ENCODE peak calls at places on chromosome 7, in four cellular contexts. One of them, this sample, is unnamed.

GRCh38 chr7:5284304-5285281 is 1.9 kb downstream of the SLC29A4 start:
- DNase-seq in IMR-90: no peak
- DNase-seq in mesendoderm: peak
- DNase-seq in H1: peak
- DNase-seq in this sample: peak

GRCh38 chr7:143041346-143041745 is 10.8 kb upstream of the OR6V1 start:
- DNase-seq in IMR-90: no peak
- DNase-seq in mesendoderm: no peak
- DNase-seq in H1: no peak
- DNase-seq in this sample: no peak

GRCh38 chr7:141221007-141221612 is 147.2 kb downstream of the TMEM178B start:
- DNase-seq in IMR-90: no peak
- DNase-seq in mesendoderm: peak
- DNase-seq in H1: no peak
- DNase-seq in this sample: no peak

GRCh38 chr7:7639847-7640220 is 718 bp upstream of the UMAD1 start:
- DNase-seq in IMR-90: peak
- DNase-seq in mesendoderm: no peak
- DNase-seq in H1: no peak
- DNase-seq in this sample: no peak

GRCh38 chr7:26306770-26307169 is 15.1 kb downstream of the SNX10 start:
- DNase-seq in IMR-90: no peak
- DNase-seq in mesendoderm: peak
- DNase-seq in H1: no peak
- DNase-seq in this sample: no peak

GRCh38 chr7:10469476-10469875 is 504.2 kb upstream of the PHF14 start:
- DNase-seq in IMR-90: no peak
- DNase-seq in mesendoderm: no peak
- DNase-seq in H1: no peak
- DNase-seq in this sample: no peak

GRCh38 chr7:28296571-28297483 is 115.5 kb upstream of the CREB5 start:
- DNase-seq in IMR-90: peak
- DNase-seq in mesendoderm: peak
- DNase-seq in H1: peak
- DNase-seq in this sample: peak

GRCh38 chr7:132276986-132277716 is 299.1 kb downstream of the PLXNA4 start:
- DNase-seq in IMR-90: peak
- DNase-seq in mesendoderm: no peak
- DNase-seq in H1: no peak
- DNase-seq in this sample: no peak

GRCh38 chr7:84191842-84192241 is 2.7 kb downstream of the SEMA3A start:
- DNase-seq in IMR-90: peak
- DNase-seq in mesendoderm: no peak
- DNase-seq in H1: no peak
- DNase-seq in this sample: no peak

GRCh38 chr7:155773531-155773930 is 38.7 kb downstream of the SHH start:
- DNase-seq in IMR-90: no peak
- DNase-seq in mesendoderm: no peak
- DNase-seq in H1: no peak
- DNase-seq in this sample: no peak

GRCh38 chr7:105321754-105322455 is 66.8 kb downstream of the SRPK2 start:
- DNase-seq in IMR-90: no peak
- DNase-seq in mesendoderm: no peak
- DNase-seq in H1: no peak
- DNase-seq in this sample: no peak

GRCh38 chr7:52233248-52233647 is 802.2 kb upstream of the POM121L12 start:
- DNase-seq in IMR-90: no peak
- DNase-seq in mesendoderm: no peak
- DNase-seq in H1: no peak
- DNase-seq in this sample: no peak

GRCh38 chr7:13910805-13911551 is 78.5 kb downstream of the ETV1 start:
- DNase-seq in IMR-90: no peak
- DNase-seq in mesendoderm: no peak
- DNase-seq in H1: no peak
- DNase-seq in this sample: no peak

GRCh38 chr7:10239643-10240345 is 733.9 kb upstream of the PHF14 start:
- DNase-seq in IMR-90: no peak
- DNase-seq in mesendoderm: no peak
- DNase-seq in H1: no peak
- DNase-seq in this sample: no peak

GRCh38 chr7:140571537-140572122 is 69.0 kb downstream of the DENND2A start:
- DNase-seq in IMR-90: peak
- DNase-seq in mesendoderm: no peak
- DNase-seq in H1: no peak
- DNase-seq in this sample: no peak

GRCh38 chr7:55065511-55066229 is 46.9 kb downstream of the EGFR start:
- DNase-seq in IMR-90: peak
- DNase-seq in mesendoderm: peak
- DNase-seq in H1: no peak
- DNase-seq in this sample: peak

GRCh38 chr7:101133621-101134398 is 6.9 kb downstream of the SERPINE1 start:
- DNase-seq in IMR-90: peak
- DNase-seq in mesendoderm: no peak
- DNase-seq in H1: no peak
- DNase-seq in this sample: no peak

GRCh38 chr7:11228515-11228914 is 254.8 kb downstream of the PHF14 start:
- DNase-seq in IMR-90: no peak
- DNase-seq in mesendoderm: no peak
- DNase-seq in H1: no peak
- DNase-seq in this sample: no peak

GRCh38 chr7:137363683-137364082 is 20.1 kb upstream of the PTN start:
- DNase-seq in IMR-90: no peak
- DNase-seq in mesendoderm: no peak
- DNase-seq in H1: no peak
- DNase-seq in this sample: no peak

GRCh38 chr7:85126383-85126782 is 60.5 kb downstream of the SEMA3D start:
- DNase-seq in IMR-90: no peak
- DNase-seq in mesendoderm: no peak
- DNase-seq in H1: no peak
- DNase-seq in this sample: no peak

GRCh38 chr7:76011437-76011836 is 17.0 kb upstream of the TMEM120A start:
- DNase-seq in IMR-90: peak
- DNase-seq in mesendoderm: no peak
- DNase-seq in H1: no peak
- DNase-seq in this sample: no peak

GRCh38 chr7:1060315-1061080 is 16.2 kb downstream of the GPR146 start:
- DNase-seq in IMR-90: no peak
- DNase-seq in mesendoderm: peak
- DNase-seq in H1: no peak
- DNase-seq in this sample: peak

GRCh38 chr7:1058821-1059199 is 14.5 kb downstream of the GPR146 start:
- DNase-seq in IMR-90: peak
- DNase-seq in mesendoderm: no peak
- DNase-seq in H1: no peak
- DNase-seq in this sample: no peak

GRCh38 chr7:1061180-1061579 is 16.8 kb downstream of the GPR146 start:
- DNase-seq in IMR-90: no peak
- DNase-seq in mesendoderm: no peak
- DNase-seq in H1: no peak
- DNase-seq in this sample: no peak

GRCh38 chr7:1058311-1058710 is 14.0 kb downstream of the GPR146 start:
- DNase-seq in IMR-90: no peak
- DNase-seq in mesendoderm: no peak
- DNase-seq in H1: no peak
- DNase-seq in this sample: no peak

GRCh38 chr7:1059200-1060091 is 15.1 kb downstream of the GPR146 start:
- DNase-seq in IMR-90: no peak
- DNase-seq in mesendoderm: peak
- DNase-seq in H1: peak
- DNase-seq in this sample: peak
- H3K56ac ChIP-seq in IMR-90: no peak
- H3K56ac ChIP-seq in mesendoderm: no peak
- H3K56ac ChIP-seq in H1: no peak
- H3K56ac ChIP-seq in this sample: no peak

DNA sequence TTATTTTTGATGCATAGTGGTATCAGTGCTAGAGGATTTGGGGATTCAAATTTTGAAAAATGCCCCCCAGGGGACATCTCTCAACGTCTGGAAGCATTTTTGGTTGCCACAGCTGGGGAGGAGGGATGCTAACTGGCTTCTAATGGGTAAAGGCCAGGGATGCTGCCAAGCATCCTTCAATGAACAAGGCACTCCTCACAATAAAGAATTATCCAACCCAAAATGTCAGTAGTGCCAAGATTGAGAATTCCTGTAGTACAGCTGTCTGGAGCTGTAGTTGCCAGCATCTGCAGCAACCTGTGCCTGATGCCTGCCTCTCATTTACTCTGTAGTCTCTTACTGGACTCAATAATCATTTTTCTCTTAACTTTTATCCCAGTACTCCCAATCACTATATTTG is 53.5 kb downstream of the SEPTIN7 start:
- DNase-seq in IMR-90: no peak
- DNase-seq in mesendoderm: no peak
- DNase-seq in H1: no peak
- DNase-seq in this sample: no peak
- H3K4ac ChIP-seq in IMR-90: no peak
- H3K4ac ChIP-seq in mesendoderm: no peak
- H3K4ac ChIP-seq in H1: no peak
- H3K4ac ChIP-seq in this sample: no peak

GRCh38 chr7:41431671-41432070 is 271.2 kb downstream of the INHBA start:
- DNase-seq in IMR-90: no peak
- DNase-seq in mesendoderm: no peak
- DNase-seq in H1: no peak
- DNase-seq in this sample: no peak
- H3K56ac ChIP-seq in IMR-90: no peak
- H3K56ac ChIP-seq in mesendoderm: no peak
- H3K56ac ChIP-seq in H1: no peak
- H3K56ac ChIP-seq in this sample: no peak

GRCh38 chr7:17380696-17381662 is 82.5 kb downstream of the AHR start:
- DNase-seq in IMR-90: peak
- DNase-seq in mesendoderm: no peak
- DNase-seq in H1: no peak
- DNase-seq in this sample: no peak

GRCh38 chr7:17390392-17390791 is 91.9 kb downstream of the AHR start:
- DNase-seq in IMR-90: no peak
- DNase-seq in mesendoderm: no peak
- DNase-seq in H1: no peak
- DNase-seq in this sample: no peak

GRCh38 chr7:17384400-17384799 is 85.9 kb downstream of the AHR start:
- DNase-seq in IMR-90: no peak
- DNase-seq in mesendoderm: peak
- DNase-seq in H1: no peak
- DNase-seq in this sample: no peak

GRCh38 chr7:17385612-17386011 is 87.2 kb downstream of the AHR start:
- DNase-seq in IMR-90: no peak
- DNase-seq in mesendoderm: no peak
- DNase-seq in H1: no peak
- DNase-seq in this sample: no peak
- H3K4ac ChIP-seq in IMR-90: no peak
- H3K4ac ChIP-seq in mesendoderm: no peak
- H3K4ac ChIP-seq in H1: no peak
- H3K4ac ChIP-seq in this sample: no peak

DNA sequence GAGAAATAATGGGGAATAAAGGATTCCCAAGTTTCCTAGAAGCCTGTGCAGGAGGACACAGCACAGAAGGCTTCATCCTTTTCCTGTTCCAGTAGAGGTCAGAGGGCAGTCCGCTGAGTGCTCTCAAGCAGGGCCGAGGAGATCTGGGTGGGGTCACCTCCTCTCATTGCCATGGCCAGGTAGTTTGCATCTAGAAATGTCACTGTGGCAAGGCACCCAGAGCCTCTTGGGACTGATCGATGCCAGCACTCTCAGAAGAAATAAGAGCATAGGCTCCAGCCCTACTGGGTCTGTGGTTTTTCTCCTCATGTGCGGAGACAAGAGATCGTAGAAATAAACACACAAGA is 7.9 kb downstream of the NUB1 start:
- DNase-seq in IMR-90: no peak
- DNase-seq in mesendoderm: no peak
- DNase-seq in H1: no peak
- DNase-seq in this sample: no peak
- H3K56ac ChIP-seq in IMR-90: no peak
- H3K56ac ChIP-seq in mesendoderm: no peak
- H3K56ac ChIP-seq in H1: no peak
- H3K56ac ChIP-seq in this sample: no peak